ENCODE peak calls at places on chromosome 1, in six cellular contexts. U is HS-27A, K is stromal cell of bone marrow, N is spleen, L is NCI-H2081, I is mucosa of gallbladder. B is an unnamed sample.

GRCh38 chr1:94258873-94259331 is 21.5 kb upstream of the ARHGAP29 start:
- DNase-seq in U (peak), K (peak), N (no peak), L (no peak), I (no peak), B (no peak)

GRCh38 chr1:54506594-54506993 is 41.4 kb upstream of the ACOT11 start:
- DNase-seq in U (no peak), K (no peak), N (no peak), L (no peak), I (no peak), B (no peak)

GRCh38 chr1:201753492-201753891 is 75.5 kb upstream of the IPO9 start:
- DNase-seq in U (no peak), K (no peak), N (no peak), L (no peak), I (no peak), B (no peak)

GRCh38 chr1:39391741-39392679 is 99.4 kb upstream of the BMP8A start:
- DNase-seq in U (no peak), K (peak), N (no peak), L (peak), I (peak), B (peak)

GRCh38 chr1:25971044-25971881 is 26.6 kb downstream of the PAFAH2 start:
- DNase-seq in U (no peak), K (no peak), N (no peak), L (no peak), I (no peak), B (no peak)

GRCh38 chr1:61079898-61080336 is 2.4 kb upstream of the NFIA start:
- DNase-seq in U (no peak), K (peak), N (peak), L (peak), I (peak), B (peak)

GRCh38 chr1:16615253-16616252 is 2.2 kb upstream of the NBPF1 start:
- DNase-seq in U (no peak), K (no peak), N (peak), L (no peak), I (peak), B (no peak)

GRCh38 chr1:109113787-109114568 is at the start of gene ELAPOR1:
- DNase-seq in U (no peak), K (no peak), N (peak), L (peak), I (peak), B (no peak)

GRCh38 chr1:198408716-198409115 is 131.8 kb downstream of the ATP6V1G3 start:
- DNase-seq in U (no peak), K (no peak), N (no peak), L (no peak), I (no peak), B (no peak)

GRCh38 chr1:77322061-77322900 is 40.5 kb downstream of the AK5 start:
- DNase-seq in U (peak), K (peak), N (no peak), L (peak), I (peak), B (peak)

GRCh38 chr1:155012052-155012546 is 9.5 kb downstream of the ZBTB7B start:
- DNase-seq in U (no peak), K (peak), N (peak), L (peak), I (peak), B (peak)

GRCh38 chr1:234980657-234981396 is 147.8 kb downstream of the TOMM20 start:
- DNase-seq in U (peak), K (peak), N (peak), L (no peak), I (peak), B (peak)

GRCh38 chr1:53413175-53414001 is 45.8 kb upstream of the DMRTB1 start:
- DNase-seq in U (peak), K (no peak), N (no peak), L (no peak), I (no peak), B (peak)